ENCODE peak calls at places on chromosomes 16 and 17, in five cellular contexts. Z is HTR-8/SVneo, H is Daoy, R is C1 segment of cervical spinal cord, X is EH. L is an unnamed sample.

GRCh38 chr17:8119575-8120519 is 1.5 kb upstream of the ALOXE3 start:
- DNase-seq in Z (peak), H (peak), R (peak), X (peak), L (peak)

GRCh38 chr17:4142107-4142900 is 526 bp downstream of the ZZEF1 start:
- DNase-seq in Z (peak), H (peak), R (no peak), X (peak), L (no peak)

GRCh38 chr17:73541111-73541510 is 103.1 kb downstream of the SDK2 start:
- DNase-seq in Z (no peak), H (peak), R (no peak), X (no peak), L (no peak)

GRCh38 chr16:21950782-21951521 is 2.2 kb upstream of the UQCRC2 start:
- DNase-seq in Z (peak), H (peak), R (no peak), X (peak), L (peak)

GRCh38 chr17:75830168-75831031 is 13.8 kb downstream of the UNC13D start:
- DNase-seq in Z (peak), H (no peak), R (no peak), X (no peak), L (no peak)

GRCh38 chr17:774320-774584 is 7.8 kb downstream of the GLOD4 start:
- DNase-seq in Z (no peak), H (no peak), R (no peak), X (no peak), L (no peak)

GRCh38 chr17:83064732-83065659 is 14.4 kb upstream of the METRNL start:
- DNase-seq in Z (no peak), H (no peak), R (no peak), X (no peak), L (peak)

GRCh38 chr16:13606804-13607203 is 313.1 kb upstream of the ERCC4 start:
- DNase-seq in Z (no peak), H (peak), R (no peak), X (no peak), L (no peak)